ENCODE peak calls at places on chromosome 13, in seven cellular contexts. P is colonic mucosa, X is uterus, S is coronary artery, T is PC-3, O is Peyer's patch, I is neural progenitor cell. K is an unnamed sample.

GRCh38 chr13:49637989-49638388 is 9.7 kb downstream of the ARL11 start:
- DNase-seq in P (no peak), X (no peak), S (no peak), T (peak; percentile 5), O (no peak), I (no peak), K (no peak)

GRCh38 chr13:113586661-113587479 is 2.3 kb downstream of the TFDP1 start:
- DNase-seq in P (peak; percentile 17), X (no peak), S (peak; percentile 50), T (no peak), O (no peak), I (no peak), K (no peak)

GRCh38 chr13:110262494-110262893 is 44.5 kb downstream of the COL4A1 start:
- DNase-seq in P (no peak), X (no peak), S (no peak), T (no peak), O (no peak), I (peak; percentile 58), K (no peak)

GRCh38 chr13:60090579-60090978 is 73.1 kb downstream of the DIAPH3 start:
- DNase-seq in P (no peak), X (no peak), S (no peak), T (no peak), O (no peak), I (no peak), K (no peak)

GRCh38 chr13:76764429-76764828 is 121.8 kb downstream of the KCTD12 start:
- DNase-seq in P (peak; percentile 36), X (peak; percentile 61), S (peak; percentile 75), T (peak; percentile 36), O (no peak), I (no peak), K (peak; percentile 69)

GRCh38 chr13:98549006-98549727 is 27.7 kb downstream of the STK24 start:
- DNase-seq in P (no peak), X (no peak), S (no peak), T (peak; percentile 29), O (no peak), I (no peak), K (no peak)

GRCh38 chr13:110298566-110299321 is 8.2 kb downstream of the COL4A1 start:
- DNase-seq in P (no peak), X (no peak), S (peak; percentile 84), T (no peak), O (no peak), I (no peak), K (no peak)

GRCh38 chr13:26656919-26657318 is 99.4 kb downstream of the WASF3 start:
- DNase-seq in P (no peak), X (no peak), S (no peak), T (peak; percentile 41), O (no peak), I (peak; percentile 70), K (no peak)

GRCh38 chr13:25860862-25861261 is 191.0 kb downstream of the SHISA2 start:
- DNase-seq in P (no peak), X (no peak), S (no peak), T (peak; percentile 87), O (no peak), I (no peak), K (no peak)

GRCh38 chr13:30634838-30635237 is 17.1 kb downstream of the USPL1 start:
- DNase-seq in P (no peak), X (no peak), S (no peak), T (no peak), O (no peak), I (no peak), K (no peak)

GRCh38 chr13:52903320-52903719 is 54.9 kb upstream of the PCDH8 start:
- DNase-seq in P (no peak), X (no peak), S (no peak), T (no peak), O (no peak), I (no peak), K (no peak)

GRCh38 chr13:71813187-71813586 is 53.8 kb downstream of the DACH1 start:
- DNase-seq in P (no peak), X (no peak), S (no peak), T (no peak), O (no peak), I (no peak), K (no peak)

GRCh38 chr13:61151062-61151461 is 264.6 kb downstream of the PCDH20 start:
- DNase-seq in P (no peak), X (no peak), S (no peak), T (no peak), O (no peak), I (peak; percentile 55), K (no peak)

GRCh38 chr13:98466634-98467236 is 110.2 kb downstream of the STK24 start:
- DNase-seq in P (no peak), X (no peak), S (no peak), T (peak; percentile 50), O (peak; percentile 56), I (peak; percentile 68), K (no peak)

DNA sequence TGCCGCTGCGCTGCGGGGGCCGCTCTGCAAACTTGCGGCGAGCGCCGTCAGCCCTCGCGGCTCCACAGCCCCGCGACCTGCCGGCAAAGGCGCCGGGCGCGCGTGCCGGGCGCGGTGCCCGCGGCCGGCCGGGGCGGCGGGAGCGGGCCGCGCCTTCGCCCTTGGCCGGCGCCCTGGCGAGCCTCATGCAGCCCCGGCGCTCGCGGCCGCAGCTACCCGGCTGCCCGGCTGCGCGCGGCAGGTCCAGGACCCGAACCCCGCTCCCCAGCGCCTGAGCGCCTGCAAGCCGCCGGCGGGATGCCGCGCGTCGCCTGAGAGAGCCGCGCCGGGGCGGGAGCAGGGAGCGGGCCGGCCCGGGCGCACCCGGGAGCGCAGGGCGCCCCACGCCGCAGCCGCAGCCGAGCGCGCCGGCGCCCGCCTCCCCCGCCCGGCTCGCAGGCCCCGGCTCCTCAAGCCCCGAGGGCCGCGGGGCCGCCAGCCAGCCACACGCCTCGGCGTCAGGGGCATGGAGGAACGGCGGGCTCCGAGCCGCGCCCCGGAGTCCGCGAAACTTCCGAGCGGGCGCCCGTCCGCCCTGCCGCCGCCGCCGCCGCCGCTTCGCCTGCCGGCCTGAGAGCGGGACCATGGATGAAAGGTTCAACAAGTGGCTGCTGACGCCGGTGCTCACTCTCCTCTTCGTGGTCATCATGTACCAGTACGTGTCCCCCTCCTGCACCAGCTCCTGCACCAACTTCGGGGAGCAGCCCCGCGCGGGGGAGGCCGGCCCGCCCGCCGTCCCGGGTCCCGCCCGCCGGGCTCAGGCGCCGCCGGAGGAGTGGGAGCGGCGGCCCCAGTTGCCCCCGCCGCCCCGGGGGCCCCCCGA is 564 bp downstream of the HS6ST3 start:
- DNase-seq in P (no peak), X (peak; percentile 17), S (no peak), T (no peak), O (no peak), I (peak; percentile 66), K (no peak)
- H3K4me3 ChIP-seq in P (peak overlapping the region; percentile 19), X (peak overlapping the region; percentile 45), S (peak overlapping the region; percentile 70), T (peak overlapping the region; percentile 70), O (no peak overlapping the region), I (peak overlapping the region; percentile 69), K (peak overlapping the region; percentile 35)

GRCh38 chr13:87274209-87274819 is 396.9 kb upstream of the SLITRK5 start:
- DNase-seq in P (peak; percentile 21), X (no peak), S (no peak), T (peak; percentile 69), O (no peak), I (peak; percentile 78), K (peak; percentile 34)
- H3K4me3 ChIP-seq in P (no peak overlapping the region), X (no peak overlapping the region), S (no peak overlapping the region), T (no peak overlapping the region), O (no peak overlapping the region), I (no peak overlapping the region), K (no peak overlapping the region)

DNA sequence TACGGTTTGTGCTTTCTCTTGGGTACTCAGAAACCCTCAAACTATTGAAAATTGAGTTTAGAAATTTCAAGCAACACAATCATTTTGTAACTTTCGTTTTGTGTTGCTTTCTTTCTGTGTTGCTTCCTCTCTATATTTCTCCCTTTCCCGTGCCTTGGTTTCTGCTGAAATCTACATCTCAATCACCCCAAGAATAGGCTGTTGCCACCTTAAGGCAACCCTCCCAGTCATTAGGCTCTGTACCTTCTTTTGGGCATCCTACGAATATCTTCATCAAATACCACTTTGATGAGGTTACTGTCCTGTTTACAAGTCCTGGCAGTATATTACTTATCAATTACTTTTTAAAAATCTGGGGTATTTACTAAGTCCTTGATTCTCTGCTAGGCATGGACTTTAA is 621.6 kb downstream of the GPC6 start:
- DNase-seq in P (no peak), X (no peak), S (no peak), T (no peak), O (no peak), I (no peak), K (no peak)
- H3K4me3 ChIP-seq in P (no peak overlapping the region), X (no peak overlapping the region), S (no peak overlapping the region), T (no peak overlapping the region), O (no peak overlapping the region), I (no peak overlapping the region), K (no peak overlapping the region)

DNA sequence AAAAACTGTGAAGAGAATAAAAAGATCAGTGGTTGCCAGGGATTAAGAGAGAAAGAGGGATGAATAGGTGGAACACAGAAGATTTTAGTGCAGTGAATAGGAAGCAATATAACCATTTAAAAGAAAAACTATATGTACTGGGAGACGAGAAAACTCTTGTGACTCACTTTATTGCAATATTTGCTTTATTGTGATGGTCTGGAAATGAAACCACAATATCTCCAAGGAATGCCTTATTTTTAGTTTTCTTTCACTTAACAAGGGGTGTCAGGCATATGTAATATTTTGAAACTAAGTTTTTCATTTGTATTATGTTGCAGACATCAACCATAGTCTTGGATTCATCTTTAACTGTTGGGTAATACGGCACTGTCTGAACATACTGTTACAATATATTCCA is 1308.2 kb downstream of the PCDH9 start:
- DNase-seq in P (no peak), X (no peak), S (no peak), T (peak; percentile 65), O (no peak), I (no peak), K (no peak)
- H3K4me3 ChIP-seq in P (no peak overlapping the region), X (no peak overlapping the region), S (no peak overlapping the region), T (no peak overlapping the region), O (no peak overlapping the region), I (no peak overlapping the region), K (no peak overlapping the region)